ENCODE peak calls at places on chromosomes 12 and 14, in four cellular contexts. D is K562, Q is HepG2, Y is GM12878. A is an unnamed sample.

GRCh38 chr14:30620178-30620577 is 1.9 kb upstream of the SCFD1 start:
- DNase-seq in Q (no peak), Y (peak; percentile 43), D (no peak), A (no peak)

GRCh38 chr12:54056110-54056509 is 2.5 kb downstream of the HOXC4 start:
- DNase-seq in Y (no peak), D (no peak), Q (no peak), A (no peak)

GRCh38 chr12:45725631-45726593 is 3.6 kb upstream of the ARID2 start:
- DNase-seq in Y (no peak), Q (peak; percentile 33), D (peak; percentile 20), A (peak; percentile 18)

GRCh38 chr14:53027031-53027430 is 76.2 kb upstream of the FERMT2 start:
- DNase-seq in Y (no peak), Q (no peak), D (no peak), A (no peak)

GRCh38 chr14:66709292-66709691 is 201.3 kb downstream of the GPHN start:
- DNase-seq in Y (no peak), Q (peak; percentile 8), D (no peak), A (no peak)

GRCh38 chr12:68175566-68176033 is 16.1 kb upstream of the IFNG start:
- DNase-seq in D (no peak), Y (peak; percentile 63), Q (no peak), A (no peak)

GRCh38 chr14:89787525-89787924 is 167.0 kb downstream of the EFCAB11 start:
- DNase-seq in D (no peak), Q (no peak), Y (no peak), A (no peak)

GRCh38 chr14:28762290-28762948 is 4.2 kb upstream of the FOXG1 start:
- DNase-seq in Y (no peak), D (no peak), Q (no peak), A (no peak)

GRCh38 chr14:50801706-50802105 is 29.3 kb downstream of the NIN start:
- DNase-seq in D (no peak), Q (no peak), Y (no peak), A (no peak)

GRCh38 chr12:67018105-67018504 is 251.1 kb upstream of the CAND1 start:
- DNase-seq in Y (no peak), D (no peak), Q (no peak), A (no peak)

GRCh38 chr12:71223139-71223538 is 65.3 kb upstream of the TSPAN8 start:
- DNase-seq in Q (no peak), D (no peak), Y (no peak), A (no peak)

GRCh38 chr12:3088251-3088650 is 11.1 kb downstream of the TSPAN9 start:
- DNase-seq in D (no peak), Q (no peak), Y (no peak), A (no peak)

GRCh38 chr12:50387972-50388478 is 8.4 kb downstream of the FAM186A start:
- DNase-seq in Q (peak; percentile 57), Y (no peak), D (no peak), A (no peak)
- TF ChIP-seq TARDBP in Q (no peak), Y (no peak), D (no peak), A (no peak)

GRCh38 chr14:105377555-105378182 is 20.7 kb upstream of the TEX22 start:
- DNase-seq in D (peak; percentile 36), Q (no peak), Y (no peak), A (no peak)
- TF ChIP-seq SP1 in D (no peak), Q (no peak), Y (no peak), A (no peak)

GRCh38 chr12:10276774-10277173 is 30.9 kb upstream of the KLRD1 start:
- DNase-seq in Y (no peak), Q (no peak), D (no peak), A (no peak)
- TF ChIP-seq FOXK2 in Y (no peak), Q (no peak), D (no peak), A (no peak)

GRCh38 chr12:40515041-40515825 is 177.0 kb upstream of the CNTN1 start:
- DNase-seq in Q (no peak), Y (no peak), D (no peak), A (no peak)
- TF ChIP-seq TARDBP in Q (no peak), Y (no peak), D (no peak), A (no peak)

DNA sequence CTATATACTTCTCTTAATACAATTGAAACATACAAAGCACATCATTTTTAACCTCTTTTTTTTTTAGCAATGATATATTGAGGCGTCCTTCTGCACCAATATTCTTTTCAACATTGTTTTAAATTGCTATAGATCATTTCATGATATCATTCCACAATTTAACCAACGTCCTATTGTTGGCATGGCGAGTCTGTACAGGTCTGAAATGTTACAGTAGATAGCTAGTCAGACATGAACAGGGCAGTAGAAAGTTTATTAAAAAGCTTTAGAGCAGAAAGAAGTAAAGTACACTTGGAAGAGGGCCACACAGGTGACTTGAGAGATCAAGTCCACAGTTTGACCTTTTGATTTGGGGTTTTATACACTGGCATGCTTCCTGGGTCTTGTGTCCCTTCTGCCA is 279.0 kb downstream of the PAWR start:
- DNase-seq in D (no peak), Y (no peak), Q (no peak), A (no peak)
- TF ChIP-seq SP1 in D (no peak), Y (no peak), Q (no peak), A (no peak)

GRCh38 chr14:24804813-24805212 is 170.8 kb upstream of the GZMB start:
- DNase-seq in Q (peak; percentile 85), Y (no peak), D (no peak), A (no peak)

GRCh38 chr14:24809147-24809546 is 175.2 kb upstream of the GZMB start:
- DNase-seq in D (no peak), Q (no peak), Y (no peak), A (no peak)

GRCh38 chr14:24803933-24804494 is 170.0 kb upstream of the GZMB start:
- DNase-seq in D (no peak), Q (no peak), Y (no peak), A (no peak)

GRCh38 chr14:24808412-24808811 is 174.4 kb upstream of the GZMB start:
- DNase-seq in Q (no peak), D (no peak), Y (no peak), A (no peak)

DNA sequence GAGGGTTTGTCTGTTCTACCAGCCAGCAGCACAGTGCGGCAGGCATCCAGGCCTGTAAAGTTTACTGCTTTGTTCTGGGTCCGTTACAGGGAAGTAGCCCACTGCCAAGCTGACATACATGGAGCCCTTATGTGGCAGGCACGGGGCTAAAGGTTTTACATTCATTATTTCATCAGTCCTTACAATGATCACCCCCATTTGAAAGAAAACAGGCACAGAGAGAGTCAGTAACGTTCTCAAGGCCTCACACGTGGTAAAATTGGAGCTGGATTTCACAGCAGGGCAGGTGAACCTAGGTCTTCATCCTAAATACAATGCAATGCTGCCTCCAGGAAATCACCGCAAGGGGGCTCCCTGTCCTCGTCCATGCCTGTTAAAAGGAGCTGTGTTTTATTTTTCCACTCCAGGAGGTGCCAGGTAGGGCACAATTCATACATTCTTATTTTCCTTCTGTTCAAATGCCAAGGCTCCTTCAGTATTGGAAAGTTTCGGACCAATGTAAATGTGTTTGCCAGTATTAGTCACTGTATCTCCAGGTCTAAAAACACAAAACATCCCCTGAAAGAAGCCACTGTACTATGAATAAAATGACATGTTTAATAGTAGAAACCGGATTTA is 172.2 kb upstream of the GZMB start:
- DNase-seq in Y (peak; percentile 16), Q (peak; percentile 88), D (peak; percentile 42), A (peak; percentile 58)
- TF ChIP-seq FOXK2 in Y (no peak), Q (no peak), D (no peak), A (no peak)

DNA sequence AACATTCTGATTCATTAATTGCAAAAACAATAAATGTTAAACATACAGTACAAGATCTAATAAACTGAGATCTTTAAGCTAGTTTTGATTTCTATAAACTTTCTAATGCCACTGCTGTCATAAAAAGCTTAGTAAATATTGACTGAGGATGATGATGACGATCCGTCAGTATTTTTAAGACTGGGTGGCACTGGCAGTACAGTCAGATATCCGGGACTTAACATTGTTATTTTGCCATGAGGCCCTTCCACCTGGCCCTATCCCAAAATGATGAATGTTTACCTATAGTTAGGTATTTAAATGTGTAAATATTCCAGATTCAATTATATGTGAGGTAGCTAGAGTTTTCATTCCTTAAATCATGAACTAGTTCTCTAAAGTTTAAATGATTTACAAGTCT is 158.5 kb downstream of the FOXA1 start:
- DNase-seq in Q (no peak), Y (no peak), D (no peak), A (no peak)
- TF ChIP-seq TARDBP in Q (no peak), Y (no peak), D (no peak), A (no peak)